ENCODE peak calls at places on chromosomes 12 and 14, in seven cellular contexts. G, X, F, L, Y, W and C are unnamed samples.
A peak's percentile ranks its signal among the peaks of the same experiment; 100 is the strongest.

GRCh38 chr12:19779393-19780056 is 340.2 kb downstream of the AEBP2 start:
- DNase-seq in F (no peak), L (no peak), X (peak; percentile 55), G (no peak), Y (no peak), W (peak; percentile 63), C (no peak)

GRCh38 chr14:39581474-39581873 is 149.2 kb upstream of the FBXO33 start:
- DNase-seq in F (peak; percentile 14), L (no peak), G (no peak), X (no peak), Y (no peak), W (no peak), C (peak; percentile 3)

GRCh38 chr12:4148418-4149056 is 125.0 kb upstream of the CCND2 start:
- DNase-seq in G (peak; percentile 80), X (no peak), L (no peak), W (no peak), F (no peak), Y (peak; percentile 6), C (no peak)

GRCh38 chr14:89236846-89237245 is 180.2 kb downstream of the FOXN3 start:
- DNase-seq in Y (no peak), X (no peak), F (no peak), W (no peak), L (no peak), G (no peak), C (no peak)

GRCh38 chr12:45762185-45763110 is 32.9 kb downstream of the ARID2 start:
- DNase-seq in Y (no peak), W (peak; percentile 31), X (no peak), L (no peak), G (peak; percentile 18), F (peak; percentile 30), C (peak; percentile 62)

GRCh38 chr12:107057071-107057834 is 36.1 kb downstream of the CRY1 start:
- DNase-seq in F (no peak), W (peak; percentile 70), X (no peak), Y (no peak), L (no peak), G (no peak), C (no peak)

GRCh38 chr12:114368685-114369084 is 37.3 kb downstream of the TBX5 start:
- DNase-seq in L (no peak), X (no peak), G (no peak), F (no peak), Y (no peak), W (no peak), C (no peak)

GRCh38 chr12:46450279-46450748 is 77.7 kb upstream of the SLC38A2 start:
- DNase-seq in X (no peak), G (no peak), L (no peak), W (peak; percentile 55), F (no peak), Y (no peak), C (peak; percentile 51)

GRCh38 chr12:25054783-25055144 is 105.9 kb upstream of the BCAT1 start:
- DNase-seq in Y (no peak), X (no peak), F (no peak), L (no peak), W (no peak), G (peak; percentile 91), C (peak; percentile 43)

GRCh38 chr14:89027097-89027740 is 202.8 kb downstream of the TTC8 start:
- DNase-seq in Y (peak; percentile 23), W (peak; percentile 24), G (peak; percentile 51), L (peak; percentile 75), X (peak; percentile 80), F (no peak), C (peak; percentile 45)

GRCh38 chr12:105083041-105083440 is 1.2 kb downstream of the ALDH1L2 start:
- DNase-seq in W (no peak), X (no peak), F (no peak), L (no peak), Y (no peak), G (no peak), C (no peak)

GRCh38 chr14:76091036-76091435 is 60.7 kb upstream of the GPATCH2L start:
- DNase-seq in X (no peak), F (no peak), L (no peak), Y (peak; percentile 13), W (peak; percentile 17), G (no peak), C (peak; percentile 49)

GRCh38 chr12:3042394-3042793 is 34.8 kb upstream of the TSPAN9 start:
- DNase-seq in X (no peak), G (no peak), F (no peak), W (no peak), L (no peak), Y (no peak), C (no peak)

GRCh38 chr14:35789651-35790050 is 19.4 kb downstream of the RALGAPA1 start:
- DNase-seq in W (peak; percentile 69), G (peak; percentile 50), L (no peak), F (no peak), X (no peak), Y (no peak), C (no peak)

GRCh38 chr14:103803661-103804060 is 43.7 kb downstream of the PPP1R13B start:
- DNase-seq in Y (no peak), G (no peak), X (no peak), W (peak; percentile 34), L (no peak), F (no peak), C (no peak)

GRCh38 chr12:123041811-123042655 is 61.6 kb downstream of the ARL6IP4 start:
- DNase-seq in W (no peak), F (no peak), G (no peak), Y (no peak), X (no peak), L (no peak), C (no peak)

GRCh38 chr12:124753230-124753595 is 110.5 kb downstream of the SCARB1 start:
- DNase-seq in Y (no peak), W (no peak), G (no peak), X (no peak), F (no peak), L (no peak), C (no peak)

GRCh38 chr14:99118946-99119345 is 153.1 kb downstream of the BCL11B start:
- DNase-seq in L (no peak), G (no peak), W (no peak), F (no peak), X (no peak), Y (no peak), C (no peak)

GRCh38 chr12:129827985-129828384 is 75.8 kb downstream of the TMEM132D start:
- DNase-seq in L (no peak), W (no peak), F (no peak), G (no peak), X (no peak), Y (no peak), C (no peak)

GRCh38 chr14:61485670-61486069 is 164.3 kb downstream of the PRKCH start:
- DNase-seq in F (no peak), X (no peak), Y (no peak), W (no peak), L (no peak), G (no peak), C (no peak)

GRCh38 chr12:119659289-119659897 is 8.5 kb upstream of the PRKAB1 start:
- DNase-seq in X (peak; percentile 54), L (no peak), F (peak; percentile 56), G (peak; percentile 61), Y (no peak), W (no peak), C (peak; percentile 70)

GRCh38 chr12:130644566-130644965 is 71.5 kb downstream of the RIMBP2 start:
- DNase-seq in W (no peak), X (no peak), Y (no peak), L (no peak), G (no peak), F (no peak), C (no peak)

GRCh38 chr14:58832010-58832409 is 194.2 kb downstream of the DACT1 start:
- DNase-seq in Y (no peak), G (no peak), L (no peak), F (no peak), X (no peak), W (peak; percentile 34), C (no peak)

GRCh38 chr12:107474639-107475539 is 210.7 kb upstream of the PWP1 start:
- DNase-seq in Y (no peak), F (no peak), W (no peak), G (peak; percentile 51), X (no peak), L (no peak), C (no peak)